ENCODE peak calls at places on chromosomes 5 and 9, in eight cellular contexts. F is gastrocnemius medialis, H is adipocyte, C is stomach, N is Panc1, V is endodermal cell, E is upper lobe of right lung, R is heart left ventricle. O is an unnamed sample.

GRCh38 chr9:134321957-134322741 is 4.1 kb upstream of the RXRA start:
- DNase-seq in C (peak; percentile 62), N (no peak), H (no peak), F (no peak), R (no peak), V (no peak), E (peak; percentile 55), O (no peak)

GRCh38 chr5:71767661-71768060 is 48.6 kb downstream of the CARTPT start:
- DNase-seq in E (no peak), F (no peak), C (no peak), R (no peak), H (peak; percentile 40), V (no peak), N (no peak), O (no peak)

GRCh38 chr9:26326473-26327044 is 566.0 kb downstream of the CAAP1 start:
- DNase-seq in C (no peak), V (peak; percentile 81), H (peak; percentile 87), E (no peak), N (peak; percentile 28), F (no peak), R (no peak), O (no peak)

GRCh38 chr5:88729476-88730182 is 153.4 kb downstream of the MEF2C start:
- DNase-seq in C (peak; percentile 57), V (peak; percentile 83), R (peak; percentile 71), E (no peak), H (peak; percentile 92), N (peak; percentile 73), F (peak; percentile 61), O (peak; percentile 46)

GRCh38 chr9:76621011-76621410 is 143.2 kb upstream of the PCA3 start:
- DNase-seq in N (no peak), R (no peak), V (no peak), C (no peak), E (no peak), H (no peak), F (no peak), O (no peak)

GRCh38 chr9:33408087-33408486 is 5.7 kb upstream of the AQP7 start:
- DNase-seq in C (no peak), F (no peak), V (no peak), E (no peak), R (no peak), N (no peak), H (no peak), O (no peak)

GRCh38 chr5:82480331-82480730 is 202.2 kb upstream of the RPS23 start:
- DNase-seq in E (no peak), R (no peak), V (no peak), C (no peak), F (no peak), H (peak; percentile 70), N (no peak), O (no peak)

GRCh38 chr5:40605295-40605958 is 74.3 kb upstream of the PTGER4 start:
- DNase-seq in N (no peak), V (no peak), C (no peak), E (no peak), F (no peak), R (no peak), H (no peak), O (no peak)

GRCh38 chr9:133938670-133939258 is 53.4 kb downstream of the VAV2 start:
- DNase-seq in C (no peak), E (no peak), F (no peak), R (no peak), V (no peak), H (no peak), N (no peak), O (no peak)

GRCh38 chr5:125326114-125326513 is 579.7 kb upstream of the ZNF608 start:
- DNase-seq in H (peak; percentile 81), C (peak; percentile 44), F (no peak), N (no peak), V (no peak), E (no peak), R (peak; percentile 31), O (no peak)

GRCh38 chr9:127923771-127924170 is 6.8 kb downstream of the PIP5KL1 start:
- DNase-seq in R (no peak), V (no peak), F (no peak), C (no peak), E (no peak), H (peak; percentile 86), N (no peak), O (no peak)

GRCh38 chr9:23648651-23649050 is 177.4 kb downstream of the ELAVL2 start:
- DNase-seq in V (no peak), H (no peak), R (no peak), N (no peak), F (no peak), C (no peak), E (no peak), O (no peak)

GRCh38 chr5:170597109-170597741 is 93.4 kb downstream of the KCNIP1 start:
- DNase-seq in F (peak; percentile 21), E (no peak), N (peak; percentile 24), C (no peak), H (peak; percentile 38), R (no peak), V (no peak), O (no peak)

GRCh38 chr9:76703270-76703669 is 61.0 kb upstream of the PCA3 start:
- DNase-seq in V (no peak), R (no peak), E (no peak), C (no peak), N (no peak), F (no peak), H (no peak), O (no peak)

GRCh38 chr5:59164041-59164830 is 581.4 kb downstream of the RAB3C start:
- DNase-seq in F (no peak), C (no peak), V (no peak), E (no peak), H (peak; percentile 53), R (no peak), N (no peak), O (no peak)

GRCh38 chr9:129069128-129069824 is 11.6 kb upstream of the DOLPP1 start:
- DNase-seq in H (no peak), V (peak; percentile 51), F (peak; percentile 75), C (peak; percentile 92), N (no peak), E (peak; percentile 85), R (peak; percentile 85), O (no peak)

GRCh38 chr5:65925601-65926275 is 637 bp upstream of the ERBIN start:
- DNase-seq in V (peak; percentile 93), N (no peak), H (peak; percentile 95), E (peak; percentile 92), R (peak; percentile 87), F (peak; percentile 79), C (peak; percentile 84), O (peak; percentile 89)

GRCh38 chr5:124948062-124948753 is 201.8 kb upstream of the ZNF608 start:
- DNase-seq in R (peak; percentile 71), F (no peak), H (no peak), E (no peak), N (no peak), C (peak; percentile 32), V (no peak), O (no peak)

GRCh38 chr5:6792911-6793451 is 79.7 kb downstream of the TENT4A start:
- DNase-seq in R (no peak), H (no peak), F (no peak), C (no peak), N (no peak), V (no peak), E (no peak), O (no peak)

GRCh38 chr9:21754741-21755140 is 47.7 kb upstream of the MTAP start:
- DNase-seq in E (no peak), C (no peak), V (no peak), H (no peak), N (no peak), F (no peak), R (no peak), O (no peak)

GRCh38 chr9:21747171-21747570 is 55.3 kb upstream of the MTAP start:
- DNase-seq in F (no peak), H (peak; percentile 65), E (no peak), N (no peak), V (no peak), C (no peak), R (no peak), O (no peak)

GRCh38 chr9:21752003-21752402 is 50.4 kb upstream of the MTAP start:
- DNase-seq in N (no peak), V (peak; percentile 78), C (no peak), R (no peak), F (no peak), H (no peak), E (no peak), O (no peak)

GRCh38 chr9:21746550-21746949 is 55.9 kb upstream of the MTAP start:
- DNase-seq in R (no peak), V (no peak), C (no peak), N (no peak), H (no peak), E (no peak), F (no peak), O (no peak)

DNA sequence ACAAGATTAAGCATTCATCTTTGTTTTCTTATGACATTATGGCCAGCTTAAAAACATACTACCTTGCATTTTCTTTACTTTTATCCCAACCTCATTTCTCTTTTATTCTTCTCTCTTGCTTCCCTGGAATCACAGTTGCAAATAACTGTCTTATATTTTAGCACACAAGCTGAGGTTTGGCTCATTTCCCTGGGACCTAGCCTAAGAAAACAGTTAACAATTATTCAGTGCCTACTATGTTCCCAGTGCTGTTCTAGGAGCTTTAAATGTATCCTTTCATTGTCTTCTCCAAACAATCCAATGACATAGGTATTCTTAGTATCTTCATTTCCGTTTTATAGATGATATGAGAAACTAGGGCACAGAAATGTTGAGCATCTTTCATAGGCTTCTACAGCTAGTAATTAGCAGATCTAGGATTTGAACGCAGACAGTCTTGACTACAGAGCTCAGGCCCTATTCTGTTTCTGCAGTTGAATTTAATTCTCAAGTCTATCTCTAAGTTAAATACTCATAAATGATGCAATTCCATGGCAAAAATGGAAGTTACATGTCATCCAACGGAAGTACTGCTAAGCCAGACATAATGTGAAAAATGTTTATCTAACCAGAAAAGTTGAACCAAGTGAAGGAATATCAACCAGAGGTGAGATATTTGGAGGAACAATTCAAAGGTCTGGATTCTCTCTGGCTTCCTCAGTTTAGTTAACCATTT is 52.3 kb upstream of the MTAP start:
- DNase-seq in H (peak; percentile 49), V (no peak), E (no peak), N (no peak), R (no peak), F (no peak), C (no peak), O (no peak)
- H3K27me3 ChIP-seq in H (no peaks in the 10 kb centered on the region), V (peaks cover 100% of the 10 kb centered on the region), E (peaks cover 8% of the 10 kb centered on the region), N (no peaks in the 10 kb centered on the region), R (no peaks in the 10 kb centered on the region), F (no peaks in the 10 kb centered on the region), C (no peaks in the 10 kb centered on the region), O (peaks cover 10% of the 10 kb centered on the region)

GRCh38 chr5:36395260-36395659 is 93.6 kb upstream of the RANBP3L start:
- DNase-seq in R (no peak), E (no peak), V (no peak), N (no peak), C (no peak), H (no peak), F (no peak), O (no peak)
- H3K4me3 ChIP-seq in R (no peak overlapping the region), E (no peak overlapping the region), V (no peak overlapping the region), N (no peak overlapping the region), C (no peak overlapping the region), H (no peak overlapping the region), F (no peak overlapping the region), O (no peak overlapping the region)

GRCh38 chr9:5635390-5635789 is 6.5 kb downstream of the RIC1 start:
- DNase-seq in E (no peak), C (no peak), F (no peak), V (no peak), R (no peak), N (no peak), H (no peak), O (no peak)
- H3K9me3 ChIP-seq in E (no peaks in the 10 kb centered on the region), C (peaks cover 20% of the 10 kb centered on the region), F (no peaks in the 10 kb centered on the region), V (peaks cover 35% of the 10 kb centered on the region), R (no peaks in the 10 kb centered on the region), N (no peaks in the 10 kb centered on the region), H (peaks cover 10% of the 10 kb centered on the region), O (peaks cover 7% of the 10 kb centered on the region)

GRCh38 chr5:176809544-176810083 is 745 bp upstream of the UNC5A start:
- DNase-seq in C (no peak), H (no peak), F (no peak), N (no peak), E (no peak), V (peak; percentile 76), R (no peak), O (no peak)
- H3K27me3 ChIP-seq in C (peaks cover 51% of the 10 kb centered on the region), H (peaks cover 69% of the 10 kb centered on the region), F (peaks cover 41% of the 10 kb centered on the region), N (peaks cover 17% of the 10 kb centered on the region), E (peaks cover 89% of the 10 kb centered on the region), V (peaks cover 86% of the 10 kb centered on the region), R (peaks cover 32% of the 10 kb centered on the region), O (peaks cover 15% of the 10 kb centered on the region)